ENCODE peak calls at places on chromosomes 13 and 19, in ten cellular contexts. G is CD8-positive, alpha-beta T cell; R is astrocyte; F is BJ; T is GM23338; X is foreskin fibroblast; S is fibroblast of the aortic adventitia; P is choroid plexus epithelial cell; O is tibial nerve; E is AG04450. B is an unnamed sample.

GRCh38 chr13:27917121-27917947 is 2.5 kb upstream of the PDX1 start:
- DNase-seq in G (no peak), R (no peak), F (no peak), T (peak; percentile 67), X (no peak), S (no peak), P (no peak), O (no peak), E (no peak), B (no peak)

GRCh38 chr13:27619711-27620376 is 485 bp downstream of the LNX2 start:
- DNase-seq in G (peak; percentile 70), R (peak; percentile 11), F (no peak), T (peak; percentile 43), X (peak; percentile 35), S (peak; percentile 32), P (peak; percentile 39), O (no peak), E (no peak), B (peak; percentile 30)

GRCh38 chr13:34967851-34968562 is 25.9 kb downstream of the NBEA start:
- DNase-seq in G (no peak), R (peak; percentile 67), F (no peak), T (no peak), X (no peak), S (no peak), P (peak; percentile 24), O (no peak), E (no peak), B (no peak)

GRCh38 chr13:44389003-44389666 is 15.5 kb downstream of the SERP2 start:
- DNase-seq in G (no peak), R (no peak), F (no peak), T (no peak), X (no peak), S (no peak), P (no peak), O (no peak), E (no peak), B (no peak)

GRCh38 chr13:95579303-95579702 is 26.8 kb downstream of the CLDN10 start:
- DNase-seq in G (no peak), R (no peak), F (no peak), T (no peak), X (no peak), S (no peak), P (no peak), O (no peak), E (no peak), B (no peak)

GRCh38 chr19:18304194-18304495 is 18.7 kb downstream of the LSM4 start:
- DNase-seq in G (no peak), R (no peak), F (no peak), T (no peak), X (no peak), S (no peak), P (no peak), O (no peak), E (no peak), B (no peak)

GRCh38 chr13:59962343-59962742 is 201.4 kb downstream of the DIAPH3 start:
- DNase-seq in G (no peak), R (no peak), F (no peak), T (peak; percentile 19), X (no peak), S (no peak), P (no peak), O (no peak), E (no peak), B (no peak)

GRCh38 chr13:85586856-85587255 is 212.4 kb downstream of the SLITRK6 start:
- DNase-seq in G (no peak), R (no peak), F (no peak), T (no peak), X (no peak), S (no peak), P (no peak), O (no peak), E (no peak), B (no peak)

GRCh38 chr19:15810335-15810734 is 5.1 kb downstream of the OR10H1 start:
- DNase-seq in G (no peak), R (no peak), F (no peak), T (no peak), X (no peak), S (no peak), P (no peak), O (peak; percentile 14), E (no peak), B (peak; percentile 0)

GRCh38 chr19:3142292-3142670 is 6.4 kb downstream of the GNA15 start:
- DNase-seq in G (no peak), R (peak; percentile 67), F (peak; percentile 26), T (no peak), X (peak; percentile 94), S (peak; percentile 92), P (no peak), O (no peak), E (peak; percentile 42), B (peak; percentile 96)

GRCh38 chr13:23087884-23088283 is 92.9 kb upstream of the SGCG start:
- DNase-seq in G (no peak), R (no peak), F (no peak), T (peak; percentile 70), X (no peak), S (peak; percentile 11), P (peak; percentile 10), O (peak; percentile 7), E (no peak), B (peak; percentile 41)

GRCh38 chr19:35868172-35868822 is at the start of gene APLP1:
- DNase-seq in G (peak; percentile 75), R (peak; percentile 15), F (no peak), T (peak; percentile 65), X (peak; percentile 28), S (peak; percentile 58), P (no peak), O (no peak), E (no peak), B (no peak)

GRCh38 chr19:20371911-20372310 is 193.7 kb downstream of the ZNF737 start:
- DNase-seq in G (no peak), R (no peak), F (no peak), T (peak; percentile 34), X (no peak), S (no peak), P (no peak), O (no peak), E (no peak), B (no peak)

GRCh38 chr19:53991224-53992113 is at the start of gene CACNG6:
- DNase-seq in G (no peak), R (no peak), F (no peak), T (peak; percentile 86), X (no peak), S (peak; percentile 49), P (no peak), O (no peak), E (no peak), B (no peak)

GRCh38 chr19:18110833-18111232 is 13.3 kb downstream of the MAST3 start:
- DNase-seq in G (no peak), R (no peak), F (no peak), T (no peak), X (no peak), S (no peak), P (no peak), O (no peak), E (no peak), B (no peak)

GRCh38 chr19:47776568-47776967 is 1.9 kb upstream of the SELENOW start:
- DNase-seq in G (no peak), R (no peak), F (no peak), T (peak; percentile 70), X (no peak), S (no peak), P (no peak), O (no peak), E (no peak), B (no peak)

GRCh38 chr19:7471696-7472620 is 16.9 kb downstream of the PEX11G start:
- DNase-seq in G (no peak), R (no peak), F (no peak), T (no peak), X (no peak), S (no peak), P (peak; percentile 66), O (no peak), E (no peak), B (no peak)
- TF ChIP-seq CTCF in G (no peak), R (no peak), F (no peak), T (no peak), X (no peak), S (no peak), P (no peak), O (no peak), E (no peak), B (no peak)

GRCh38 chr19:45784096-45784495 is 1.8 kb upstream of the DMPK start:
- DNase-seq in G (no peak), R (no peak), F (no peak), T (no peak), X (no peak), S (no peak), P (no peak), O (no peak), E (no peak), B (no peak)
- H3K4me3 ChIP-seq in G (no peak overlapping the region), R (no peak overlapping the region), F (no peak overlapping the region), T (no peak overlapping the region), X (no peak overlapping the region), S (no peak overlapping the region), P (no peak overlapping the region), O (no peak overlapping the region), E (no peak overlapping the region), B (no peak overlapping the region)

DNA sequence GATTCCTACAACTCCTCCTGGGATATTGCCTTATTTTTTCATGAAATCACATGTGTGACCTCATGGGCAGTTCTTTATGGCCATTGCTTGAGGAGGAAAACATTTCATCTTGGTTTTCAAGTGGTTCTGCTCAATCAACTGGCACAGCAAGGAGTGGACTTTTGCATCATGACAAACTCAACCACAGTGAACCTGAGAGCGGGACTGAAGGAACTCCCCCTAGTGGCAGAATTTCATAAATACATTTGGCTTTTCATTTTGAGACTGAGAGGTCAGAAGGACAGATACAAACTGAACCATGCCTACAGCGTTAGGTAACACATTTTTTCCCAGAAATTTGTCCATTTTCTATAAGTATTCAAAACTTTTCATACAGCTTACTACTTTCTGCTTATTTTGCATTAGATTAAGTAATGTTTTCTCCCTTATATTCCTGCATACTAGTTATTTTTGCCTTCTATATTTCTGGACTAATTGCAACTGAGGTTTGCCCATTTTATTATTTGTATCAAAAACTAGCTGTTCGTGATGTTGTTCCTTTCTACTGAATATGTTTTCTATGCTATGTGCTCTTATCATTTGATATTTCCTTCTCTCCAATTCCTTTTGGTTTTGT is 13.4 kb upstream of the SIGLEC12 start:
- DNase-seq in G (no peak), R (peak; percentile 6), F (no peak), T (peak; percentile 82), X (peak; percentile 30), S (peak; percentile 69), P (peak; percentile 78), O (no peak), E (peak; percentile 7), B (peak; percentile 57)
- TF ChIP-seq CTCF in G (peak; percentile 83), R (peak; percentile 61), F (peak; percentile 69), T (peak; percentile 83), X (peak; percentile 72), S (peak; percentile 75), P (peak; percentile 84), O (peak; percentile 55), E (peak; percentile 76), B (peak; percentile 74)

DNA sequence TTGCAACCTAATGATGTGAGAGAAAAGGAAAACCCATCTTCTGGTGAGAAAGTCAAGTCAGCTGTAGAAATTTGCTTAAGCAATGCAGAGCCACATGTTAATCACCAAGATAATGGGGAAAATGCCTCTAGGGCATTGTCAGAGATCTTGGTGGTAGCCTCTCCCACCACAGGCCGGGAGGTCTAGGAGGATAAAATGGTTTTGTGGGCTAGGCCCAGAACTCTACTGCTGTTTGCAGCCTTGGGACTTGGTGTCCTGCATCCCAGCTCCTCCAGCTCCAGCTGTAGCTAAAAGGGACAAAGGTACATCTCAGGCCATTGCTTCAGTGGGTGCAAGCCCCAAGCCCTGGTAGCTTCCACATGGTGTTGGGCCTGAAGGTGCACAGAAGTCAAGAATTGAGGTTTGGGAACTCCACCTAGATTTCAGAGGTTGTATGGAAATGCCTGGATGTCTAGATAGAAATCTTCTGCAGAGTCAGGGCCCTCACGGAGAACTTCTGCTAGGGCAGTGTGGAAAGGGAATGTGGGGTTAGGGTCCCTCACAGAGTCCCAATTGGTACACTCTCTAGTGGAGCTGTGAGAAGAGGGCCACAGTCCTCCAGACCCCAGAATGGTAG is 382.2 kb upstream of the KLHL1 start:
- DNase-seq in G (no peak), R (no peak), F (no peak), T (no peak), X (no peak), S (no peak), P (no peak), O (no peak), E (no peak), B (no peak)
- H3K4me3 ChIP-seq in G (no peak overlapping the region), R (no peak overlapping the region), F (no peak overlapping the region), T (no peak overlapping the region), X (no peak overlapping the region), S (no peak overlapping the region), P (no peak overlapping the region), O (no peak overlapping the region), E (no peak overlapping the region), B (no peak overlapping the region)

B was measured in fibroblast of mammary gland.